ENCODE peak calls at places on chromosomes 16 and 17, in five cellular contexts. G is NCI-H2081, R is ACHN, N is NCI-H187, L is NCI-H1417. H is an unnamed sample.

GRCh38 chr16:67758966-67759365 is 39.9 kb upstream of the GFOD2 start:
- DNase-seq in G (no peak), R (no peak), N (no peak), L (no peak), H (no peak)

GRCh38 chr16:75566040-75566888 is at the start of gene GABARAPL2:
- DNase-seq in G (peak), R (peak), N (peak), L (peak), H (peak)

GRCh38 chr17:28889996-28890395 is 7.5 kb downstream of the FLOT2 start:
- DNase-seq in G (no peak), R (no peak), N (no peak), L (no peak), H (no peak)

GRCh38 chr17:72600934-72601333 is 480.1 kb downstream of the SOX9 start:
- DNase-seq in G (no peak), R (peak), N (no peak), L (no peak), H (no peak)

GRCh38 chr16:8863594-8864424 is 5.0 kb downstream of the CARHSP1 start:
- DNase-seq in G (no peak), R (no peak), N (no peak), L (no peak), H (peak)

GRCh38 chr16:81855552-81856153 is 76.6 kb downstream of the PLCG2 start:
- DNase-seq in G (no peak), R (no peak), N (no peak), L (no peak), H (no peak)

GRCh38 chr16:48206594-48207242 is 37.4 kb upstream of the LONP2 start:
- DNase-seq in G (no peak), R (no peak), N (no peak), L (no peak), H (peak)

GRCh38 chr16:85327731-85328664 is 215.7 kb upstream of the CIBAR2 start:
- DNase-seq in G (peak), R (no peak), N (peak), L (peak), H (no peak)

GRCh38 chr17:69141802-69142472 is at the start of gene ABCA6:
- DNase-seq in G (no peak), R (no peak), N (no peak), L (no peak), H (no peak)

GRCh38 chr16:86734559-86735480 is 156.5 kb downstream of the FOXL1 start:
- DNase-seq in G (no peak), R (peak), N (no peak), L (no peak), H (no peak)

GRCh38 chr17:4152471-4152870 is 9.5 kb downstream of the CYB5D2 start:
- DNase-seq in G (no peak), R (no peak), N (no peak), L (no peak), H (peak)

GRCh38 chr16:57039148-57039812 is 49.9 kb downstream of the NLRC5 start:
- DNase-seq in G (no peak), R (no peak), N (no peak), L (no peak), H (no peak)

GRCh38 chr16:3575491-3575890 is 1.7 kb downstream of the NLRC3 start:
- DNase-seq in G (no peak), R (no peak), N (no peak), L (no peak), H (no peak)

GRCh38 chr16:50530277-50531236 is 17.6 kb upstream of the NKD1 start:
- DNase-seq in G (no peak), R (no peak), N (no peak), L (no peak), H (no peak)

GRCh38 chr16:8178271-8178670 is 412.0 kb downstream of the TMEM114 start:
- DNase-seq in G (no peak), R (no peak), N (no peak), L (no peak), H (no peak)

GRCh38 chr17:79803997-79804855 is 7.3 kb upstream of the CBX8 start:
- DNase-seq in G (no peak), R (no peak), N (no peak), L (no peak), H (no peak)

GRCh38 chr16:64910351-64910750 is 211.5 kb downstream of the CDH11 start:
- DNase-seq in G (no peak), R (no peak), N (no peak), L (no peak), H (no peak)

GRCh38 chr16:1559446-1559975 is 26.0 kb downstream of the TMEM204 start:
- DNase-seq in G (no peak), R (no peak), N (no peak), L (no peak), H (no peak)

GRCh38 chr17:49748223-49748622 is 15.7 kb downstream of the FAM117A start:
- DNase-seq in G (no peak), R (no peak), N (no peak), L (no peak), H (no peak)

GRCh38 chr17:74512041-74512440 is 19.2 kb downstream of the CD300LB start:
- DNase-seq in G (no peak), R (peak), N (no peak), L (no peak), H (no peak)

GRCh38 chr16:66605177-66605999 is 884 bp downstream of the CMTM3 start:
- DNase-seq in G (no peak), R (peak), N (no peak), L (peak), H (peak)

GRCh38 chr17:37815516-37815915 is 70.7 kb upstream of the HNF1B start:
- DNase-seq in G (no peak), R (no peak), N (no peak), L (no peak), H (no peak)

GRCh38 chr16:54193656-54194007 is 93.0 kb downstream of the IRX3 start:
- DNase-seq in G (peak), R (peak), N (peak), L (no peak), H (peak)